ENCODE peak calls at places on chromosomes 11 and 22, in four cellular contexts. One of them, this sample, is unnamed.

GRCh38 chr22:28229566-28230483 is 310.8 kb upstream of the PITPNB start:
- DNase-seq in HT1080: no peak
- DNase-seq in GOT3: no peak
- DNase-seq in activated effector memory CD4-positive, alpha-beta T cell treated with Interleukin-2 at 50 U/mL for 16 hours: no peak
- DNase-seq in this sample: no peak

GRCh38 chr11:64489831-64490441 is 101.1 kb upstream of the SLC22A12 start:
- DNase-seq in activated effector memory CD4-positive, alpha-beta T cell treated with Interleukin-2 at 50 U/mL for 16 hours: peak; percentile 6
- DNase-seq in GOT3: no peak
- DNase-seq in HT1080: peak; percentile 8
- DNase-seq in this sample: peak; percentile 38

GRCh38 chr22:30182365-30182764 is 64.2 kb downstream of the LIF start:
- DNase-seq in HT1080: no peak
- DNase-seq in GOT3: no peak
- DNase-seq in activated effector memory CD4-positive, alpha-beta T cell treated with Interleukin-2 at 50 U/mL for 16 hours: no peak
- DNase-seq in this sample: no peak

GRCh38 chr11:119567667-119568582 is 145.0 kb upstream of the THY1 start:
- DNase-seq in HT1080: peak; percentile 59
- DNase-seq in activated effector memory CD4-positive, alpha-beta T cell treated with Interleukin-2 at 50 U/mL for 16 hours: no peak
- DNase-seq in GOT3: no peak
- DNase-seq in this sample: no peak

GRCh38 chr11:122340607-122341006 is 224.6 kb upstream of the BLID start:
- DNase-seq in activated effector memory CD4-positive, alpha-beta T cell treated with Interleukin-2 at 50 U/mL for 16 hours: no peak
- DNase-seq in GOT3: no peak
- DNase-seq in HT1080: no peak
- DNase-seq in this sample: no peak

GRCh38 chr11:60905551-60906113 is 753 bp downstream of the PRPF19 start:
- DNase-seq in HT1080: peak; percentile 59
- DNase-seq in activated effector memory CD4-positive, alpha-beta T cell treated with Interleukin-2 at 50 U/mL for 16 hours: no peak
- DNase-seq in GOT3: no peak
- DNase-seq in this sample: no peak

GRCh38 chr11:120061036-120061760 is 76.7 kb downstream of the TRIM29 start:
- DNase-seq in activated effector memory CD4-positive, alpha-beta T cell treated with Interleukin-2 at 50 U/mL for 16 hours: no peak
- DNase-seq in GOT3: no peak
- DNase-seq in HT1080: peak; percentile 44
- DNase-seq in this sample: no peak

GRCh38 chr22:50625131-50625567 is 2.8 kb downstream of the ARSA start:
- DNase-seq in HT1080: no peak
- DNase-seq in GOT3: no peak
- DNase-seq in activated effector memory CD4-positive, alpha-beta T cell treated with Interleukin-2 at 50 U/mL for 16 hours: no peak
- DNase-seq in this sample: no peak

GRCh38 chr11:123624974-123625373 is 29.4 kb downstream of the SCN3B start:
- DNase-seq in activated effector memory CD4-positive, alpha-beta T cell treated with Interleukin-2 at 50 U/mL for 16 hours: no peak
- DNase-seq in GOT3: no peak
- DNase-seq in HT1080: no peak
- DNase-seq in this sample: no peak

GRCh38 chr11:76252625-76253024 is 46.3 kb upstream of the WNT11 start:
- DNase-seq in HT1080: no peak
- DNase-seq in GOT3: no peak
- DNase-seq in activated effector memory CD4-positive, alpha-beta T cell treated with Interleukin-2 at 50 U/mL for 16 hours: no peak
- DNase-seq in this sample: no peak

GRCh38 chr22:23166841-23167610 is 13.3 kb upstream of the BCR start:
- DNase-seq in HT1080: no peak
- DNase-seq in GOT3: no peak
- DNase-seq in activated effector memory CD4-positive, alpha-beta T cell treated with Interleukin-2 at 50 U/mL for 16 hours: no peak
- DNase-seq in this sample: no peak

GRCh38 chr22:24101966-24102365 is 79.3 kb upstream of the SUSD2 start:
- DNase-seq in activated effector memory CD4-positive, alpha-beta T cell treated with Interleukin-2 at 50 U/mL for 16 hours: no peak
- DNase-seq in HT1080: no peak
- DNase-seq in GOT3: no peak
- DNase-seq in this sample: no peak

GRCh38 chr22:31631381-31631780 is 30.6 kb downstream of the PISD start:
- DNase-seq in activated effector memory CD4-positive, alpha-beta T cell treated with Interleukin-2 at 50 U/mL for 16 hours: no peak
- DNase-seq in GOT3: no peak
- DNase-seq in HT1080: no peak
- DNase-seq in this sample: no peak

GRCh38 chr11:102564110-102564509 is 33.6 kb upstream of the MMP7 start:
- DNase-seq in activated effector memory CD4-positive, alpha-beta T cell treated with Interleukin-2 at 50 U/mL for 16 hours: no peak
- DNase-seq in GOT3: no peak
- DNase-seq in HT1080: peak; percentile 85
- DNase-seq in this sample: no peak

GRCh38 chr22:21947040-21948014 is 5.3 kb downstream of the PPM1F start:
- DNase-seq in activated effector memory CD4-positive, alpha-beta T cell treated with Interleukin-2 at 50 U/mL for 16 hours: no peak
- DNase-seq in GOT3: no peak
- DNase-seq in HT1080: peak; percentile 53
- DNase-seq in this sample: no peak

GRCh38 chr11:112310867-112311266 is 50.2 kb upstream of the PLET1 start:
- DNase-seq in activated effector memory CD4-positive, alpha-beta T cell treated with Interleukin-2 at 50 U/mL for 16 hours: no peak
- DNase-seq in HT1080: no peak
- DNase-seq in GOT3: no peak
- DNase-seq in this sample: no peak

GRCh38 chr11:75476716-75477613 is 44.0 kb upstream of the KLHL35 start:
- DNase-seq in activated effector memory CD4-positive, alpha-beta T cell treated with Interleukin-2 at 50 U/mL for 16 hours: no peak
- DNase-seq in GOT3: no peak
- DNase-seq in HT1080: no peak
- DNase-seq in this sample: no peak

GRCh38 chr11:30041171-30041570 is 24.3 kb upstream of the KCNA4 start:
- DNase-seq in activated effector memory CD4-positive, alpha-beta T cell treated with Interleukin-2 at 50 U/mL for 16 hours: no peak
- DNase-seq in GOT3: no peak
- DNase-seq in HT1080: no peak
- DNase-seq in this sample: no peak

GRCh38 chr11:61700221-61700620 is 20.0 kb downstream of the DAGLA start:
- DNase-seq in GOT3: no peak
- DNase-seq in activated effector memory CD4-positive, alpha-beta T cell treated with Interleukin-2 at 50 U/mL for 16 hours: no peak
- DNase-seq in HT1080: peak; percentile 73
- DNase-seq in this sample: no peak

GRCh38 chr22:41022470-41023298 is 69.7 kb upstream of the EP300 start:
- DNase-seq in HT1080: no peak
- DNase-seq in activated effector memory CD4-positive, alpha-beta T cell treated with Interleukin-2 at 50 U/mL for 16 hours: peak; percentile 77
- DNase-seq in GOT3: no peak
- DNase-seq in this sample: peak; percentile 72

GRCh38 chr22:47168900-47169800 is 406.7 kb downstream of the TBC1D22A start:
- DNase-seq in HT1080: no peak
- DNase-seq in GOT3: no peak
- DNase-seq in activated effector memory CD4-positive, alpha-beta T cell treated with Interleukin-2 at 50 U/mL for 16 hours: no peak
- DNase-seq in this sample: no peak

GRCh38 chr11:67126986-67127385 is 7.9 kb downstream of the KDM2A start:
- DNase-seq in activated effector memory CD4-positive, alpha-beta T cell treated with Interleukin-2 at 50 U/mL for 16 hours: no peak
- DNase-seq in HT1080: no peak
- DNase-seq in GOT3: no peak
- DNase-seq in this sample: no peak

GRCh38 chr22:30206964-30207363 is 39.6 kb downstream of the LIF start:
- DNase-seq in GOT3: peak; percentile 37
- DNase-seq in activated effector memory CD4-positive, alpha-beta T cell treated with Interleukin-2 at 50 U/mL for 16 hours: no peak
- DNase-seq in HT1080: peak; percentile 97
- DNase-seq in this sample: no peak

This sample was measured in C1 segment of cervical spinal cord.